ENCODE peak calls at places on chromosomes 3 and 15, in five cellular contexts. G, Z, M, K and W are unnamed samples.
A peak's percentile ranks its signal among the peaks of the same experiment; 100 is the strongest.

GRCh38 chr3:94179059-94179458 is 116.2 kb downstream of the NSUN3 start:
- DNase-seq in G (no peak), Z (no peak), M (no peak), K (no peak), W (no peak)

GRCh38 chr3:42557849-42558248 is 23.9 kb downstream of the SEC22C start:
- DNase-seq in G (no peak), Z (no peak), M (no peak), K (no peak), W (no peak)

GRCh38 chr15:99158626-99159412 is 53.9 kb downstream of the SYNM start:
- DNase-seq in G (no peak), Z (no peak), M (no peak), K (no peak), W (no peak)

GRCh38 chr15:27456807-27457206 is 485.8 kb downstream of the GABRG3 start:
- DNase-seq in G (no peak), Z (no peak), M (no peak), K (no peak), W (no peak)

GRCh38 chr3:20666091-20666490 is 480.1 kb upstream of the SGO1 start:
- DNase-seq in G (no peak), Z (no peak), M (no peak), K (peak; percentile 21), W (no peak)

GRCh38 chr3:66354001-66354400 is 133.2 kb downstream of the SLC25A26 start:
- DNase-seq in G (no peak), Z (no peak), M (no peak), K (no peak), W (no peak)

GRCh38 chr15:66907826-66908502 is 157.4 kb upstream of the SMAD3 start:
- DNase-seq in G (no peak), Z (no peak), M (no peak), K (peak; percentile 48), W (no peak)

GRCh38 chr15:75149911-75150709 is 51.6 kb upstream of the C15orf39 start:
- DNase-seq in G (no peak), Z (no peak), M (peak; percentile 52), K (peak; percentile 42), W (no peak)

GRCh38 chr3:171712168-171712938 is 97.9 kb downstream of the PLD1 start:
- DNase-seq in G (peak; percentile 18), Z (no peak), M (peak; percentile 17), K (peak; percentile 38), W (no peak)

GRCh38 chr3:120450261-120450913 is 405 bp downstream of the FSTL1 start:
- DNase-seq in G (peak; percentile 37), Z (peak; percentile 31), M (peak; percentile 46), K (peak; percentile 55), W (peak; percentile 30)

GRCh38 chr15:72315706-72316370 is 4.1 kb downstream of the CELF6 start:
- DNase-seq in G (no peak), Z (no peak), M (peak; percentile 21), K (peak; percentile 17), W (no peak)

GRCh38 chr3:151101270-151101954 is 15.9 kb downstream of the MED12L start:
- DNase-seq in G (no peak), Z (no peak), M (no peak), K (no peak), W (no peak)

GRCh38 chr3:9727743-9728142 is 3.8 kb upstream of the BRPF1 start:
- DNase-seq in G (no peak), Z (no peak), M (no peak), K (peak; percentile 67), W (no peak)

GRCh38 chr3:141050576-141050912 is 603 bp upstream of the SPSB4 start:
- DNase-seq in G (no peak), Z (no peak), M (no peak), K (no peak), W (no peak)

GRCh38 chr3:152260026-152260425 is 8.7 kb upstream of the MBNL1 start:
- DNase-seq in G (no peak), Z (no peak), M (no peak), K (peak; percentile 34), W (no peak)

GRCh38 chr3:49841126-49841525 is 15.2 kb downstream of the TRAIP start:
- DNase-seq in G (no peak), Z (no peak), M (peak; percentile 28), K (peak; percentile 30), W (no peak)

GRCh38 chr15:73935547-73935946 is 9.3 kb downstream of the LOXL1 start:
- DNase-seq in G (no peak), Z (no peak), M (no peak), K (peak; percentile 61), W (no peak)

GRCh38 chr3:69445498-69445897 is 59.6 kb upstream of the FRMD4B start:
- DNase-seq in G (no peak), Z (no peak), M (peak; percentile 18), K (no peak), W (no peak)

GRCh38 chr3:23271876-23272741 is 69.0 kb downstream of the UBE2E2 start:
- DNase-seq in G (peak; percentile 17), Z (no peak), M (peak; percentile 22), K (peak; percentile 29), W (peak; percentile 52)

GRCh38 chr3:10279384-10280176 is 13.2 kb downstream of the GHRL start:
- DNase-seq in G (no peak), Z (no peak), M (no peak), K (no peak), W (no peak)

GRCh38 chr3:171936231-171936841 is 93.2 kb downstream of the TMEM212 start:
- DNase-seq in G (no peak), Z (no peak), M (peak; percentile 82), K (peak; percentile 92), W (no peak)

GRCh38 chr15:32669870-32670623 is 28.5 kb downstream of the SCG5 start:
- DNase-seq in G (no peak), Z (no peak), M (peak; percentile 65), K (peak; percentile 85), W (no peak)

GRCh38 chr15:91844928-91845327 is 8.6 kb upstream of the SLCO3A1 start:
- DNase-seq in G (no peak), Z (no peak), M (no peak), K (no peak), W (no peak)

GRCh38 chr15:101120961-101121360 is 130.9 kb downstream of the CHSY1 start:
- DNase-seq in G (no peak), Z (no peak), M (no peak), K (no peak), W (no peak)

GRCh38 chr15:101122266-101122665 is 129.6 kb downstream of the CHSY1 start:
- DNase-seq in G (no peak), Z (no peak), M (no peak), K (no peak), W (no peak)

GRCh38 chr15:101120473-101120872 is 131.4 kb downstream of the CHSY1 start:
- DNase-seq in G (no peak), Z (no peak), M (no peak), K (no peak), W (no peak)

GRCh38 chr15:101122806-101123205 is 129.0 kb downstream of the CHSY1 start:
- DNase-seq in G (no peak), Z (no peak), M (no peak), K (no peak), W (no peak)

GRCh38 chr15:101121511-101122090 is 130.2 kb downstream of the CHSY1 start:
- DNase-seq in G (peak; percentile 75), Z (peak; percentile 73), M (peak; percentile 81), K (peak; percentile 73), W (no peak)
- TF ChIP-seq CTCF in G (peak; percentile 23), Z (no peak), M (peak; percentile 50), K (peak; percentile 46), W (no peak)

GRCh38 chr15:25173241-25174028 is 218.6 kb downstream of the SNRPN start:
- DNase-seq in G (peak; percentile 2), Z (peak; percentile 11), M (no peak), K (no peak), W (peak; percentile 1)
- H3K9me3 ChIP-seq in G (no peaks in the 10 kb centered on the region), Z (peaks cover 93% of the 10 kb centered on the region), M (no peaks in the 10 kb centered on the region), K (no peaks in the 10 kb centered on the region), W (no peaks in the 10 kb centered on the region)

DNA sequence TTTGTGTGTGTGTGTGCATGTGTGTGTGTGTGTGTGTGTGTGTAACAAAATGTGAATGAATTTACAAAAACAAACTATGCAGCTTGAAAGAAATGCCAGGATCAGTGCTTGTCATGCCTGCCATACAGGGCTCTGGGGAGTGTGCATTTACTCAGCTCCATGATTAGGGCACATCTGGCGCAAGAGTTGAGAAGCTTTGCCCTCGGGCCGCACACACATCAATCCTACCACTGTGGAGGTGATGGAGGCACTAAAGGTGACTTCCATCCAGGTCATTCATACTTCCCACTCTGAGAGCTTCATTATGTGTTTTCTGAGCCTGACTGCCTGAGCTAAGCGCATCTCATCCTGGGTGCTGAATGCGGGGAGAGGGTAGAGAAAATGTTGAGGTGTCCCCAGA is 72.0 kb upstream of the ZBED2 start:
- DNase-seq in G (no peak), Z (no peak), M (no peak), K (no peak), W (no peak)
- H3K4me1 ChIP-seq in G (no peaks in the 10 kb centered on the region), Z (peaks cover 21% of the 10 kb centered on the region), M (peaks cover 5% of the 10 kb centered on the region), K (no peaks in the 10 kb centered on the region), W (no peaks in the 10 kb centered on the region)

DNA sequence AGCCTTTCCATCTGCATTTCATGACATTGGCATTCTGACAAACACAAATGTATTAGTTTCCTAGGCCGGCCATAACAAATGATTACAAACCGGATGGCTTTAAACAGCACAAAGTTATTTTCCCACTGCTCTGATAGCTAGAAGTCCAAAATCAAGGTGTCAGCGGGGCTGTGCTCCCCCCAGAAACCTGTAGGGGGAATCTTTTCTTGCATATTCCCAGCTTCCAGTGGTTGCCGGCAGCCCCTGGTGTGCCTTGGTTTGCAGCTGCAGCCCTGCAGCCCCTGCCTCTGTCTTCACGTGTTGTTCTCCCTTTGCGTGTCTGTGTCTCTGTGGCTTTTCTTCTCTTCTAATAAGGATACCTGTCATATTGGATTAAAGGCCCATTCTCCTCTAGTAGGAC is 79.0 kb upstream of the CDV3 start:
- DNase-seq in G (no peak), Z (no peak), M (peak; percentile 28), K (peak; percentile 53), W (no peak)
- TF ChIP-seq CTCF in G (peak; percentile 23), Z (no peak), M (peak; percentile 58), K (peak; percentile 63), W (peak; percentile 10)